ENCODE peak calls at places on chromosomes 11 and 22, in ten cellular contexts. U is breast epithelium, M is hepatocyte, Z is stomach, H is lower lobe of right lung, C is spleen, Y is GM23338, L is H1, D is endothelial cell of umbilical vein, O is osteoblast. R is an unnamed sample.

GRCh38 chr11:67274768-67275605 is 8.7 kb downstream of the GRK2 start:
- DNase-seq in U (no peak), M (no peak), Z (no peak), H (peak; percentile 49), C (peak; percentile 93), Y (no peak), L (no peak), D (no peak), O (peak; percentile 62), R (no peak)

GRCh38 chr11:33724644-33725035 is 11.6 kb downstream of the CD59 start:
- DNase-seq in U (no peak), M (no peak), Z (no peak), H (no peak), C (no peak), Y (no peak), L (no peak), D (peak; percentile 93), O (no peak), R (no peak)

GRCh38 chr11:42770444-42771065 is 541.2 kb upstream of the API5 start:
- DNase-seq in U (no peak), M (peak; percentile 64), Z (no peak), H (no peak), C (no peak), Y (peak; percentile 48), L (peak; percentile 49), D (peak; percentile 4), O (no peak), R (peak; percentile 78)

GRCh38 chr11:109023029-109023428 is 358.2 kb downstream of the DDX10 start:
- DNase-seq in U (no peak), M (no peak), Z (no peak), H (no peak), C (no peak), Y (no peak), L (no peak), D (no peak), O (no peak), R (no peak)

GRCh38 chr22:38754247-38755154 is 1.3 kb downstream of the SUN2 start:
- DNase-seq in U (peak; percentile 90), M (peak; percentile 70), Z (peak; percentile 92), H (peak; percentile 72), C (no peak), Y (peak; percentile 84), L (peak; percentile 60), D (peak; percentile 48), O (peak; percentile 92), R (peak; percentile 62)

GRCh38 chr11:5696210-5696609 is 6.6 kb downstream of the TRIM22 start:
- DNase-seq in U (no peak), M (no peak), Z (no peak), H (no peak), C (no peak), Y (no peak), L (no peak), D (no peak), O (no peak), R (no peak)

GRCh38 chr11:66419825-66420224 is 1.0 kb upstream of the NPAS4 start:
- DNase-seq in U (no peak), M (no peak), Z (no peak), H (no peak), C (no peak), Y (peak; percentile 81), L (peak; percentile 84), D (no peak), O (no peak), R (no peak)

GRCh38 chr11:124079631-124080318 is 35.5 kb upstream of the VWA5A start:
- DNase-seq in U (no peak), M (peak; percentile 20), Z (no peak), H (no peak), C (no peak), Y (no peak), L (no peak), D (no peak), O (no peak), R (no peak)

GRCh38 chr11:73173755-73174494 is 31.8 kb upstream of the FCHSD2 start:
- DNase-seq in U (no peak), M (no peak), Z (peak; percentile 56), H (no peak), C (peak; percentile 82), Y (no peak), L (no peak), D (no peak), O (no peak), R (no peak)

GRCh38 chr11:22225190-22225589 is 32.3 kb downstream of the ANO5 start:
- DNase-seq in U (no peak), M (no peak), Z (no peak), H (no peak), C (no peak), Y (no peak), L (no peak), D (no peak), O (no peak), R (no peak)

DNA sequence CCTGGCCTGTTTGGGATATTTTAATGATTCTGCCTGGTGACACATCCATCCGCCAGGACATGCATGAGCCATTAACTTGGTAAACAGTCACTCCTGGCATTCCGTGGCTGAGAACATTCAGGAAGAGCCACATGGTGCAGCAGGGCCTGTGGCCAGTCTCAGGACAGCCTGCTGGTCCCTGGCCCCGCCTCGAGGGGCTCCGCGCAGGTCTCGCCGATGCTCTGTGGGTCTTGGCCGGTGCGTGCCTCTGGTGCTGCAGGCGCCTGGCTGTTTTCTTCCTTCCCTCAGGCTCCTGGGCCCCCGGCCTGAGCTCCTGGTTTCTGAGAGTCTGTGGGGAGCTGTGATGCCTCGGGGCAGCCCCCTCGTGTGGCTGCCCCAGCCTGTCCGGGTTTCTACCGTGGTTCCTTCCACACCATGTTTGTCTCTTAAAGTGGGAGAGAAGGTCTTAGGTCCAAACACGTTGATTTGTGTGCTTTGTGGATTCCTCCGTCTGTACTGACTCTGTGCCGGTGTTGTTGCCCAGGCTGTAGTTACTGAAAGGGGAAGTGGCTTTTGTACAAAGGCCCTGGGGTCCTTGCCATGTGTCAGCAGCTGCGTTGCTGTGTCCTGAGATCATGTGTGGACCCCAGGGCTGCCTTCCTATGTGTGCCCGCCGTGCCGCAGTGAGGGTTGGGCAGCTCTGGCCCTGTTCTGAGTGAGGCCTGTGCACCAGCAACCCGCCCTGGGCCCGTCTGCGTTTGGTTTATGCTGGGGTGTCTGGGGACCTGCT is 6.5 kb downstream of the TRABD start:
- DNase-seq in U (no peak), M (no peak), Z (peak; percentile 39), H (no peak), C (peak; percentile 87), Y (no peak), L (no peak), D (no peak), O (no peak), R (no peak)
- H3K4me1 ChIP-seq in U (peaks cover 13% of the 10 kb centered on the region), M (peaks cover 36% of the 10 kb centered on the region), Z (peaks cover 63% of the 10 kb centered on the region), H (peaks cover 50% of the 10 kb centered on the region), C (peaks cover 83% of the 10 kb centered on the region), Y (peaks cover 4% of the 10 kb centered on the region), L (peaks cover 5% of the 10 kb centered on the region), D (peaks cover 23% of the 10 kb centered on the region), O (peaks cover 11% of the 10 kb centered on the region), R (no peaks in the 10 kb centered on the region)

DNA sequence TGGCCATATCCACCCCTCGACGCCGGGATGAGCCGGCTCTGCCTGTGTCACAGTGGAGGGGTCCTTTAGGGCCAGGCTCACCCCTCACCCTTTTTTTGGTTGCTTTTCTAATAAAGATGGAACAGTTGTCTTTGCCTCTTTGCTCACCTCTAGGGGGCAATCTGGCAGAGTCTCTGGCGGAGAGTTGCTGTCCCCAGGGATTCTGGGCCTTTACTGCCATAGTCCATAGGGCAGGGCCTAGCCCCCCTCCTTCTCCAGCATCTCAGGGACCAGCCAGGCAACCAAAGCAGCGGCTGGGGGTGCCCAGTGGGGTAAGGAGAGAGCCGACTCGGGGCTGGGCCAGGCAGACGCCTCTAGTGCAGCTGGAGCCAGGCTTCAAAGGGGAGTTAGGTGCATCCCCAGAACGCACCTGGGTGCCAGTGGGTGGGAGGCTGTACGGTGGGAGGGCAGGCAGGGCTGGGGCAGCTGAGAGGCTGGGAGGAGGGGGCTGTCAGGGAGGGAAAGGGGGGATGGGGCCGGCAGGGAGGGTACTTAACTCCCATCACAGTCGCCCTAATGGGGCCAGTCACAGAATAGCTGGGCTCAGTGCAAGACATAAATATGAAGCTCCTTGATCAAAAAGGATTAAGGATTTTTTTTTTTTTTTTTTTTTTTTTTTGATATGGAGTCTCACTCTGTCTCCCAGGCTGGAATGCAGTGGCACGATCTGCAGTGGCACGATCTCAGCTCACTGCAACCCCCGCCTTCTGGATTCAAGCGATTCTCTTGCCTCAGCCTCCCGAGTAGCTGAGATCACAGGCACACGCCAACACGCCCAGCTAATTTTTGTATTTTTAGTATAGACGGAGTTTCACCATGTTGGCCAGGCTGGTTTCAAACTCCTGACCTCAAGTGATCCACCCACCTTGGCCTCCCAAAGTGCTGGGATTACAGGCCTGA is 2.5 kb upstream of the SUSD2 start:
- DNase-seq in U (no peak), M (no peak), Z (no peak), H (no peak), C (no peak), Y (peak; percentile 76), L (peak; percentile 71), D (no peak), O (peak; percentile 91), R (peak; percentile 56)
- TF ChIP-seq CTCF in U (no peak), M (peak; percentile 23), Z (no peak), H (peak; percentile 12), C (no peak), Y (peak; percentile 64), L (peak; percentile 61), D (peak; percentile 22), O (peak; percentile 48), R (peak; percentile 49)

GRCh38 chr11:86742436-86742805 is 57.9 kb upstream of the PRSS23 start:
- DNase-seq in U (no peak), M (no peak), Z (no peak), H (no peak), C (no peak), Y (no peak), L (no peak), D (no peak), O (no peak), R (no peak)
- H3K4me1 ChIP-seq in U (peaks cover 18% of the 10 kb centered on the region), M (peaks cover 39% of the 10 kb centered on the region), Z (peaks cover 14% of the 10 kb centered on the region), H (peaks cover 37% of the 10 kb centered on the region), C (peaks cover 7% of the 10 kb centered on the region), Y (no peaks in the 10 kb centered on the region), L (no peaks in the 10 kb centered on the region), D (peaks cover 62% of the 10 kb centered on the region), O (peaks cover 78% of the 10 kb centered on the region), R (peaks cover 38% of the 10 kb centered on the region)

GRCh38 chr22:22099833-22100812 is 117.5 kb upstream of the TOP3B start:
- DNase-seq in U (no peak), M (peak; percentile 22), Z (no peak), H (no peak), C (no peak), Y (peak; percentile 50), L (no peak), D (no peak), O (no peak), R (no peak)
- TF ChIP-seq CTCF in U (no peak), M (peak; percentile 35), Z (no peak), H (no peak), C (peak; percentile 20), Y (peak; percentile 68), L (peak; percentile 50), D (peak; percentile 55), O (peak; percentile 44), R (peak; percentile 54)

DNA sequence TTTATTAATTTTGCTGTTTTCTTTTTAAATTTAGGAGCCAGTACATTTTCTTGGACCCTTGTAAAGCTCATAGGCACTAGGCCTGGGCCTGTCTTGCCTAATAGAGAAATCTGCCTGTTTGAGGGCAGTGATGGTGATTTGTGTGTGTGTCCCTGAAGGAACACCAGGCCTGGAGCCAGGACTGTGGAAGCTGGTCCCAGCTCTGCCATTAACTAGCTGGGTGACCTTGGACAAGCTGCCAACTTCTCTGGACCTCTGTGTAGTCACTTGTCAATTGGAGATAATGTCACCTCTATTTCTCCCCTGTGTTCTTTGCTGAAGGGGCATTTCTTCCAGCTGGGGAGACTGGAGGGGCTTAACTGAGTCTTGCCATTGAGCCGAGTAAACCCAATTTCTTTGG is 16.0 kb upstream of the FTH1 start:
- DNase-seq in U (peak; percentile 9), M (no peak), Z (peak; percentile 64), H (no peak), C (peak; percentile 75), Y (no peak), L (no peak), D (no peak), O (peak; percentile 31), R (no peak)
- H3K4me1 ChIP-seq in U (no peaks in the 10 kb centered on the region), M (peaks cover 35% of the 10 kb centered on the region), Z (peaks cover 26% of the 10 kb centered on the region), H (peaks cover 22% of the 10 kb centered on the region), C (peaks cover 5% of the 10 kb centered on the region), Y (no peaks in the 10 kb centered on the region), L (no peaks in the 10 kb centered on the region), D (peaks cover 6% of the 10 kb centered on the region), O (peaks cover 6% of the 10 kb centered on the region), R (peaks cover 10% of the 10 kb centered on the region)